ENCODE peak calls at places on chromosomes 11 and 22, in four cellular contexts. F is HepG2, Q is ovary, N is tibial nerve. V is an unnamed sample.

GRCh38 chr11:78795862-78796261 is 221.2 kb upstream of the NARS2 start:
- DNase-seq in F (no peak), Q (no peak), N (no peak), V (no peak)

GRCh38 chr11:70066136-70066520 is 12.0 kb upstream of the ANO1 start:
- DNase-seq in F (no peak), Q (no peak), N (no peak), V (peak)

GRCh38 chr11:106276859-106277436 is 199.5 kb downstream of the AASDHPPT start:
- DNase-seq in F (no peak), Q (no peak), N (no peak), V (no peak)

GRCh38 chr11:11972148-11972547 is 36.3 kb downstream of the DKK3 start:
- DNase-seq in F (no peak), Q (no peak), N (no peak), V (peak)

GRCh38 chr11:126060651-126061220 is 1.9 kb downstream of the CDON start:
- DNase-seq in F (peak), Q (no peak), N (no peak), V (no peak)

GRCh38 chr22:43050995-43051394 is 36.0 kb upstream of the PACSIN2 start:
- DNase-seq in F (peak), Q (no peak), N (no peak), V (no peak)

GRCh38 chr22:30867746-30868662 is 100.6 kb downstream of the MORC2 start:
- DNase-seq in F (no peak), Q (peak), N (no peak), V (no peak)

GRCh38 chr11:125117429-125117828 is 6.0 kb upstream of the TMEM218 start:
- DNase-seq in F (no peak), Q (no peak), N (no peak), V (no peak)

GRCh38 chr11:33701831-33702230 is 1.2 kb upstream of the C11orf91 start:
- DNase-seq in F (no peak), Q (no peak), N (no peak), V (no peak)

GRCh38 chr11:92131289-92131890 is 93.2 kb upstream of the FAT3 start:
- DNase-seq in F (no peak), Q (no peak), N (no peak), V (no peak)

GRCh38 chr22:38163844-38164577 is 17.6 kb downstream of the PLA2G6 start:
- DNase-seq in F (peak), Q (no peak), N (no peak), V (no peak)

GRCh38 chr11:75490221-75491181 is 35.2 kb downstream of the GDPD5 start:
- DNase-seq in F (no peak), Q (no peak), N (no peak), V (no peak)

GRCh38 chr22:24184057-24184798 is 2.9 kb downstream of the SUSD2 start:
- DNase-seq in F (no peak), Q (no peak), N (no peak), V (no peak)

GRCh38 chr11:69297225-69297925 is 3.4 kb downstream of the MYEOV start:
- DNase-seq in F (peak), Q (peak), N (peak), V (peak)

GRCh38 chr22:32723632-32724031 is 77.9 kb upstream of the TIMP3 start:
- DNase-seq in F (no peak), Q (no peak), N (peak), V (no peak)

GRCh38 chr11:130511765-130512164 is 63.3 kb downstream of the ADAMTS15 start:
- DNase-seq in F (no peak), Q (no peak), N (no peak), V (no peak)

GRCh38 chr22:39472570-39473556 is 16.1 kb downstream of the MGAT3 start:
- DNase-seq in F (no peak), Q (no peak), N (no peak), V (no peak)

GRCh38 chr11:31827458-31828206 is 16.5 kb upstream of the PAX6 start:
- DNase-seq in F (no peak), Q (no peak), N (no peak), V (peak)

GRCh38 chr11:19326499-19326898 is 85.8 kb upstream of the E2F8 start:
- DNase-seq in F (no peak), Q (no peak), N (no peak), V (no peak)

GRCh38 chr11:9953994-9954626 is 290.2 kb downstream of the SWAP70 start:
- DNase-seq in F (no peak), Q (no peak), N (no peak), V (no peak)

GRCh38 chr11:75667268-75667830 is 1.5 kb downstream of the MAP6 start:
- DNase-seq in F (no peak), Q (peak), N (no peak), V (no peak)

GRCh38 chr11:125108469-125108868 is 3.0 kb downstream of the TMEM218 start:
- DNase-seq in F (no peak), Q (no peak), N (no peak), V (no peak)

GRCh38 chr22:47196881-47197701 is 434.6 kb downstream of the TBC1D22A start:
- DNase-seq in F (no peak), Q (no peak), N (peak), V (no peak)

GRCh38 chr11:72012091-72012630 is 13.5 kb downstream of the IL18BP start:
- DNase-seq in F (no peak), Q (no peak), N (no peak), V (no peak)

GRCh38 chr11:110858556-110858921 is 146.3 kb upstream of the ARHGAP20 start:
- DNase-seq in F (no peak), Q (no peak), N (peak), V (no peak)

GRCh38 chr22:43151251-43152000 is at the start of gene TSPO:
- DNase-seq in F (no peak), Q (peak), N (peak), V (peak)

GRCh38 chr22:41264408-41264941 is 21.5 kb downstream of the RANGAP1 start:
- DNase-seq in F (no peak), Q (no peak), N (no peak), V (no peak)

GRCh38 chr11:110028904-110029303 is 64.3 kb upstream of the ZC3H12C start:
- DNase-seq in F (no peak), Q (no peak), N (no peak), V (no peak)

GRCh38 chr11:363948-364761 is 5.1 kb upstream of the B4GALNT4 start:
- DNase-seq in F (peak), Q (peak), N (no peak), V (no peak)

GRCh38 chr11:69301491-69302401 is 7.8 kb downstream of the MYEOV start:
- DNase-seq in F (peak), Q (no peak), N (no peak), V (no peak)

GRCh38 chr11:133953571-133953970 is 3.2 kb downstream of the IGSF9B start:
- DNase-seq in F (no peak), Q (no peak), N (no peak), V (no peak)

GRCh38 chr11:1694064-1694845 is 2.7 kb upstream of the KRTAP5-6 start:
- DNase-seq in F (peak), Q (peak), N (peak), V (peak)

GRCh38 chr22:29187831-29188230 is 17.9 kb upstream of the EMID1 start:
- DNase-seq in F (no peak), Q (no peak), N (no peak), V (no peak)

GRCh38 chr11:69089258-69089657 is 40.5 kb downstream of the TPCN2 start:
- DNase-seq in F (no peak), Q (no peak), N (no peak), V (no peak)

GRCh38 chr11:119422505-119423416 is at the start of gene THY1:
- DNase-seq in F (no peak), Q (no peak), N (no peak), V (no peak)

GRCh38 chr22:32985899-32986772 is 72.0 kb downstream of the SYN3 start:
- DNase-seq in F (peak), Q (peak), N (peak), V (no peak)

DNA sequence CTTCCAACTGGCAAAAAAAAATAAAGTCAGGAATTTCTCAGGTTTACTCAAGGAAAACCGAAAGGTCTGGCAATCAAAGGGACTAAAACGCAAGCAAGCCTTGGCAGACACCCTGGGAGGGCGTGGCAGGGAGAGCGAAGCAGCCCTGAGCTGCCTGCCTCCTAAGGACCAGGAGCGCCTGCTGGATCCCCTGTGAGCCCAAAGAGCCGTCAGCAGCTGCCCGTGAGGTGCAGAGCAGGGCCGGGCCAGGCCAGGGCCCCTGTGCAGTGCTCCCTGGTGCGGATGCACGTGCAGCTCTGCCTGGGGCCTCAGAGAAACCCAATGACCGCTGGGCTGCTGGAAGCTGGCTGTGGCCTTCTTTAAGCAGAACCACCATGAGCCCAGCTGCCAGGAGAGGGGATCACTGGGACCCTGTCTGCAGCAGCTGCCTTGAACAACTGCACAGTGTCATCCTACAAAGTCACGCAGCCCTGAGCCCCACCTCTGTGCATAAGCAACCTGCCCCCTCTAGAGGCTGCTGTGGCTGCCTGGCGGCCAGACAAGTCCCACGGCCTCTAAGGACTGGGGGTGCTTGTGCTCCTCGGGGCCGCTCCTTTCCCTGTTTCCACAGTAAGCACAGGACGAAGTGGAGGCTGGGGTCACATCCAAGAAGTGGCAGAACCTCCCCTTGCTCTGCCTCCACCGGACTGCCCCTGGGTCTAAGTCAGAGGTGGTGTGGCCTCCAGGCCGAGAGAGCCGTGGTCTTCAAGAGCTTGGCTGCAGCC is 29.2 kb upstream of the COMT start:
- DNase-seq in F (no peak), Q (no peak), N (no peak), V (no peak)
- TF ChIP-seq CTCF in F (peak), Q (no peak), N (no peak), V (no peak)

GRCh38 chr11:61626580-61627380 is 45.9 kb upstream of the SYT7 start:
- DNase-seq in F (peak), Q (no peak), N (no peak), V (no peak)
- TF ChIP-seq EP300 in F (no peak), Q (no peak), N (no peak), V (no peak)

GRCh38 chr11:64629796-64630562 is 39.0 kb downstream of the SLC22A12 start:
- DNase-seq in F (no peak), Q (no peak), N (no peak), V (no peak)
- TF ChIP-seq CTCF in F (no peak), Q (no peak), N (no peak), V (peak)

GRCh38 chr11:45900916-45901617 is 6.0 kb downstream of the FREY1 start:
- DNase-seq in F (no peak), Q (peak), N (no peak), V (no peak)

GRCh38 chr11:45899086-45899447 is 8.0 kb downstream of the FREY1 start:
- DNase-seq in F (no peak), Q (no peak), N (no peak), V (no peak)

GRCh38 chr11:45897556-45897955 is 9.5 kb downstream of the FREY1 start:
- DNase-seq in F (no peak), Q (no peak), N (no peak), V (no peak)

GRCh38 chr11:45901646-45902045 is 5.4 kb downstream of the FREY1 start:
- DNase-seq in F (no peak), Q (no peak), N (no peak), V (no peak)

GRCh38 chr11:45899448-45900174 is 7.5 kb downstream of the FREY1 start:
- DNase-seq in F (peak), Q (peak), N (peak), V (no peak)
- TF ChIP-seq EP300 in F (no peak), Q (no peak), N (no peak), V (no peak)

GRCh38 chr11:7536102-7536501 is 22.3 kb downstream of the PPFIBP2 start:
- DNase-seq in F (no peak), Q (no peak), N (no peak), V (no peak)
- TF ChIP-seq CTCF in F (peak), Q (no peak), N (peak), V (no peak)

GRCh38 chr22:20916916-20917810 is at the start of gene CRKL:
- DNase-seq in F (peak), Q (peak), N (peak), V (peak)
- TF ChIP-seq EP300 in F (peak), Q (no peak), N (peak), V (no peak)

GRCh38 chr11:82315093-82315492 is 418.6 kb downstream of the FAM181B start:
- DNase-seq in F (peak), Q (peak), N (no peak), V (no peak)
- TF ChIP-seq CTCF in F (peak), Q (no peak), N (no peak), V (peak)

V was measured in esophagus muscularis mucosa.